ENCODE peak calls at places on chromosomes 12 and 14, in eight cellular contexts. B is adrenal gland, U is right lobe of liver, Z is hepatocyte, H is heart left ventricle, O is body of pancreas, E is fibroblast of lung, S is pancreas. C is an unnamed sample. For H3K9me3, the result is how much of the 10 kb centered on the place peaks cover.

GRCh38 chr12:46886541-46887041 is 60.8 kb upstream of the SLC38A4 start:
- DNase-seq in Z (no peak), E (peak), H (no peak), O (no peak), S (no peak), B (no peak), U (no peak), C (no peak)

GRCh38 chr12:57454566-57455373 is at the start of gene INHBE:
- DNase-seq in Z (peak), S (peak), H (no peak), O (peak), B (no peak), E (peak), U (peak), C (no peak)

GRCh38 chr12:130212384-130212783 is 50.1 kb downstream of the FZD10 start:
- DNase-seq in Z (no peak), U (no peak), S (no peak), E (no peak), H (no peak), B (no peak), O (no peak), C (no peak)

GRCh38 chr14:64040044-64040443 is 187.2 kb downstream of the SYNE2 start:
- DNase-seq in Z (no peak), E (peak), O (no peak), S (no peak), H (no peak), U (no peak), B (no peak), C (no peak)

GRCh38 chr14:86780461-86780860 is 1212.5 kb downstream of the GALC start:
- DNase-seq in S (no peak), H (no peak), O (no peak), Z (no peak), U (no peak), B (no peak), E (no peak), C (no peak)

GRCh38 chr12:51752490-51752889 is 96.0 kb downstream of the FIGNL2 start:
- DNase-seq in S (peak), B (peak), Z (peak), O (peak), H (peak), E (peak), U (no peak), C (no peak)

GRCh38 chr12:116880817-116881324 is 370 bp downstream of the HRK start:
- DNase-seq in U (no peak), S (peak), O (peak), B (peak), H (peak), Z (peak), E (peak), C (no peak)

GRCh38 chr14:85527458-85527857 is 2.5 kb upstream of the FLRT2 start:
- DNase-seq in O (no peak), E (no peak), S (no peak), B (no peak), U (no peak), Z (no peak), H (no peak), C (no peak)

GRCh38 chr12:53097207-53097563 is 282 bp upstream of the IGFBP6 start:
- DNase-seq in H (no peak), B (no peak), U (no peak), Z (no peak), E (peak), S (no peak), O (no peak), C (no peak)

GRCh38 chr14:102645746-102646440 is 53.4 kb downstream of the RCOR1 start:
- DNase-seq in Z (no peak), O (no peak), H (no peak), E (no peak), U (no peak), B (no peak), S (no peak), C (no peak)

GRCh38 chr12:41903014-41903702 is 241.5 kb downstream of the GXYLT1 start:
- DNase-seq in B (no peak), E (no peak), Z (no peak), O (no peak), S (no peak), U (no peak), H (no peak), C (no peak)

GRCh38 chr12:4119157-4119761 is 154.3 kb upstream of the CCND2 start:
- DNase-seq in E (no peak), Z (no peak), S (no peak), U (no peak), H (no peak), O (no peak), B (no peak), C (no peak)

GRCh38 chr12:97575792-97576191 is 113.2 kb downstream of the RMST start:
- DNase-seq in B (no peak), H (no peak), U (no peak), O (no peak), S (no peak), Z (peak), E (peak), C (no peak)

GRCh38 chr14:74531467-74531866 is 37.9 kb downstream of the ISCA2 start:
- DNase-seq in Z (peak), H (peak), S (no peak), O (no peak), U (no peak), B (peak), E (peak), C (no peak)

GRCh38 chr12:14332482-14332881 is 33.0 kb upstream of the ATF7IP start:
- DNase-seq in S (no peak), O (no peak), E (no peak), U (no peak), H (no peak), B (no peak), Z (no peak), C (no peak)

GRCh38 chr14:53093206-53093605 is 59.9 kb downstream of the DDHD1 start:
- DNase-seq in H (no peak), U (no peak), S (no peak), O (no peak), Z (no peak), B (no peak), E (no peak), C (no peak)

GRCh38 chr12:44317651-44318126 is 481.8 kb downstream of the TMEM117 start:
- DNase-seq in S (no peak), O (no peak), U (no peak), Z (peak), B (no peak), H (no peak), E (peak), C (no peak)

GRCh38 chr14:99604766-99605298 is 825 bp upstream of the CCDC85C start:
- DNase-seq in E (peak), O (peak), U (no peak), S (no peak), H (no peak), Z (peak), B (peak), C (no peak)

GRCh38 chr12:116141110-116141832 is 136.2 kb downstream of the MED13L start:
- DNase-seq in E (no peak), U (no peak), H (no peak), O (no peak), S (no peak), B (no peak), Z (no peak), C (no peak)

GRCh38 chr14:104856869-104857860 is 7.9 kb upstream of the CEP170B start:
- DNase-seq in E (no peak), H (no peak), O (no peak), U (no peak), S (no peak), Z (no peak), B (no peak), C (no peak)

GRCh38 chr12:74847169-74847568 is 309.5 kb downstream of the ATXN7L3B start:
- DNase-seq in B (no peak), O (no peak), H (no peak), E (no peak), U (no peak), S (no peak), Z (no peak), C (no peak)

GRCh38 chr14:28057286-28058011 is 709.1 kb upstream of the FOXG1 start:
- DNase-seq in E (no peak), Z (peak), S (no peak), H (no peak), O (no peak), B (no peak), U (no peak), C (no peak)
- H3K4me3 ChIP-seq in E (no peak), Z (no peak), S (peak), H (peak), O (peak), B (peak), U (peak), C (no peak)

GRCh38 chr12:92987362-92987761 is 58.3 kb upstream of the EEA1 start:
- DNase-seq in E (peak), Z (peak), B (peak), S (peak), U (no peak), O (peak), H (no peak), C (peak)
- TF ChIP-seq CTCF in E (peak), Z (peak), B (peak), S (peak), U (peak), O (peak), H (peak), C (peak)

GRCh38 chr14:22629357-22629756 is 14.8 kb downstream of the OR6J1 start:
- DNase-seq in O (no peak), U (no peak), Z (no peak), S (no peak), H (no peak), E (no peak), B (no peak), C (no peak)
- H3K9me3 ChIP-seq in O (under half), U (under half), Z (under half), S (under half), H (under half), E (under half), B (under half), C (under half)

GRCh38 chr14:43019826-43020225 is 1413.2 kb downstream of the LRFN5 start:
- DNase-seq in U (no peak), O (no peak), E (no peak), S (no peak), B (no peak), H (no peak), Z (no peak), C (no peak)
- H3K4me3 ChIP-seq in U (no peak), O (no peak), E (no peak), S (no peak), B (no peak), H (no peak), Z (no peak), C (no peak)

DNA sequence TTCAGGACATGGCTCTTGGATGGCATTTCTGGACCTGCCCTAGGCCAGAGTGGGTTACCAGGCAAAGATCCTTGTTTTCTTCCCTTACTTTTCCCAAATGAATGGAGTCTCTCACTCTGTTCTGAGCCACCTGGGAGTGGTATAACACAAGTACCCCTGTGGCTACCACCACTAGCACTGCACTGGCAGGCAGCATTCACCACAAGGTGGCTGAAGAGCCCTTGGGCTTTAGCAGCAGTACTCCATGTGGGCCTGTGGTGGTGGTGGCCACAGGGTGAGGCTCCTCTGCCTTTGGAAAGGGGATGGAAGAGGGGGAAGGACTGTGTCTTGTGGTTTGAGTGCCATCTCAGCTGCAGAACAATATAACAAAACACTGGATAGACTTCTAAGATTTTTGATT is 38.0 kb upstream of the LMNTD1 start:
- DNase-seq in E (no peak), U (no peak), Z (no peak), O (no peak), H (no peak), S (no peak), B (no peak), C (no peak)
- TF ChIP-seq CTCF in E (peak), U (no peak), Z (no peak), O (no peak), H (no peak), S (no peak), B (no peak), C (no peak)

DNA sequence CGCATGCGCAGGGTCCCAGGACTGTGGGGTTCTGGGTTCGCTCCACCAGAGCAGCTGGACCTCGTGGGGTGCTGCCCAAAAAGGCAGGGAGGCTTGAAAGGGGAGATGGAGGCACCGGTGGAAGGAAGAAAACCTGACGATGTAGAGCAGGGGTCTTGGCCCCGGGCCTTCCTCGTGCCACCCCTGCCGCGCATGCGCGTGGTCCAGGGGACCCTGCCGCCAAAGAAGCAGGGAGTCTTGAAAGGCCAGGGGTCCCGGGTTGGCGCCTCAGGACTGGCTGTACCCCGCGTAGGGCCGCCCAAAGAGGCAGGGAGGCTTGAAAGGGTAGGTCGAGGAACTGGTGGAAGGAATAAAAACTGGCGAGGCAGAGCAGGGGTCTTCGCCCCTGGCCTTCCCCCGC is 321.0 kb downstream of the ALG10 start:
- DNase-seq in O (no peak), Z (no peak), B (no peak), E (no peak), S (no peak), U (no peak), H (no peak), C (no peak)
- H3K9me3 ChIP-seq in O (under half), Z (under half), B (under half), E (under half), S (under half), U (under half), H (under half), C (under half)

GRCh38 chr12:94184995-94185711 is 36.8 kb downstream of the PLXNC1 start:
- DNase-seq in O (no peak), B (no peak), U (no peak), S (no peak), E (no peak), H (no peak), Z (no peak), C (no peak)

GRCh38 chr12:94183702-94184379 is 35.5 kb downstream of the PLXNC1 start:
- DNase-seq in Z (peak), E (no peak), U (no peak), B (no peak), O (no peak), S (no peak), H (no peak), C (no peak)

GRCh38 chr12:94185801-94186200 is 37.4 kb downstream of the PLXNC1 start:
- DNase-seq in O (no peak), U (no peak), H (no peak), S (no peak), Z (no peak), E (no peak), B (no peak), C (no peak)

GRCh38 chr12:94187351-94187750 is 39.0 kb downstream of the PLXNC1 start:
- DNase-seq in B (no peak), H (no peak), E (peak), S (no peak), U (no peak), O (no peak), Z (no peak), C (no peak)

DNA sequence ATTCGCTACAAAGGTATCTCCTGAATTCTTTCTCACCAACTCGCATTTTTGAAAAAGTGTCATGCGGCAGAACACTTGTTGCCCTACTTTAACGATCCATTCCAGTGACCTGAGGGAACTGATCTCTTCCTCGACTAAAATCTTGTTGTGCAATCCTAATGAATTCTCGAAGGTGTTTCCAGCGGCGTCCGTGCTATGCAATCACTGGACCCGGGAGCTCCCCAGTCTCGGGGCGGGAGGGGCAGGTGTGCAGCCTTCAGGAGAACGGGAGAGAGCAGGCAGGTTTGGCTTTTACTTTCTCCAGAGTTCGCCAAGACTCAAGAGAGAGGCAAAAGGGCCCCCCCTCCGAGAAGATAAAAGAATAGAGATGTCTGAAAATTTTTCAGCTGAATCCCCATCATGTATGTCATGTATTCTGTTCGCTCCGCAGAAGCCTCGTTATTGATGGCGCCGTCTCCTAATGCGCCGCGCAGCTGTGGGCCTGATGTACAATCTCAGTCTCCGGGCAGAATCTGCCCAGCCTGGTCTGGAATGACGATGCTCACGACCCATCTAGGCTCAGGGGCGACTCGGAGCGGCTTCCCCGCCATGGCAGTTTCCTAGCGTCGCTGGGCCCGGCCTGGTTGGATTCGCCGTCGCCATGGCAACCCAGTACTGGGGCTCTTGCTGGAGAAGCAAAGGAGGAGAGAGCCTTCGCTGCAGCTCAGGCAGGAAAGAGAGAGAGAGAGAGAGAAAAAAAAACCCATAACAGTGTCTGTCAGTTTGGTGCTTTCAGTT is 38.3 kb downstream of the PLXNC1 start:
- DNase-seq in B (peak), O (peak), U (no peak), Z (peak), H (peak), S (no peak), E (peak), C (peak)
- H3K4me3 ChIP-seq in B (no peak), O (no peak), U (no peak), Z (no peak), H (no peak), S (no peak), E (peak), C (no peak)

DNA sequence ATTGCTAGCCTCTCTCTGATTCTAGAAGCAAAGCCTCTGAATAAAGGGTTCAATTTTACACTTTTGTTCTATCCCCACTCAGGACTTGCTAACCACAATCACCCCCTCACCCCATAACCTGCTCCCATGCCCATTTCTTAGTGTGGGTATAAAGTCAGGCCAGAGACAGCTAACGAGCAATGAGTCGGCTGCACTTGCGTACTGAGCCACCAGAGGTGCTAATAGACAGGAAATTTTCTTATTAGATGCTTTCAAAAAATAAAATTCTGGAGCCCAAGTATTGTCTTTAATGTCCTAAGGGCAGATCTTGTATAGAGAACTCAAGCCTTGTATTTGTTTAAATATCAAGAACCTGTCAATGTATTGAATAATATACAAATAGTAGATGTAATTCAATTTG is 256.9 kb downstream of the SYT1 start:
- DNase-seq in E (no peak), U (no peak), S (no peak), H (no peak), O (no peak), Z (peak), B (no peak), C (no peak)
- TF ChIP-seq CTCF in E (peak), U (no peak), S (no peak), H (no peak), O (no peak), Z (peak), B (no peak), C (no peak)

C was measured in prostate gland.